ENCODE peak calls at places on chromosome 19, in four cellular contexts. H is progenitor cell of endocrine pancreas, A is astrocyte of the spinal cord, R is psoas muscle. J is an unnamed sample.

GRCh38 chr19:35073516-35073915 is 32.0 kb downstream of the HPN start:
- DNase-seq in H (no peak), A (no peak), R (no peak), J (no peak)

GRCh38 chr19:29506619-29506911 is 19.2 kb upstream of the VSTM2B start:
- DNase-seq in A (no peak), R (no peak), H (no peak), J (no peak)

GRCh38 chr19:33463194-33463593 is 58.4 kb downstream of the PEPD start:
- DNase-seq in R (no peak), H (no peak), A (no peak), J (no peak)

GRCh38 chr19:12137541-12137940 is 2.6 kb downstream of the ZNF20 start:
- DNase-seq in A (no peak), R (no peak), H (no peak), J (peak)

GRCh38 chr19:932647-933552 is 7.1 kb downstream of the ARID3A start:
- DNase-seq in H (no peak), R (peak), A (peak), J (peak)

GRCh38 chr19:18612772-18613588 is at the start of gene TMEM59L:
- DNase-seq in R (no peak), A (no peak), H (no peak), J (no peak)

GRCh38 chr19:46744005-46744691 is 1.7 kb upstream of the FKRP start:
- DNase-seq in R (no peak), H (no peak), A (no peak), J (no peak)

GRCh38 chr19:57708641-57709354 is at the start of gene ZNF154:
- DNase-seq in A (peak), R (peak), H (peak), J (peak)